ENCODE peak calls at places on chromosomes 11 and 22, in ten cellular contexts. L is ovary; G is pancreas; F is HCT116; T is fibroblast of lung; H is trophoblast cell; S is dorsolateral prefrontal cortex; R is neural progenitor cell; V is CD4-positive, CD25-positive, alpha-beta regulatory T cell; Y is esophagus squamous epithelium. X is an unnamed sample.

GRCh38 chr22:50581950-50582561 is 593 bp downstream of the CHKB start:
- DNase-seq in L (no peak), G (no peak), F (no peak), T (peak), H (peak), S (no peak), R (no peak), V (peak), Y (no peak), X (no peak)

GRCh38 chr11:34977039-34977906 is 60.9 kb downstream of the PDHX start:
- DNase-seq in L (no peak), G (no peak), F (peak), T (peak), H (no peak), S (no peak), R (no peak), V (no peak), Y (no peak), X (peak)

GRCh38 chr22:43544282-43544673 is 132.5 kb downstream of the MPPED1 start:
- DNase-seq in L (no peak), G (no peak), F (no peak), T (no peak), H (no peak), S (no peak), R (no peak), V (no peak), Y (no peak), X (no peak)

GRCh38 chr11:92317222-92317621 is 92.6 kb downstream of the FAT3 start:
- DNase-seq in L (no peak), G (no peak), F (no peak), T (no peak), H (no peak), S (no peak), R (no peak), V (no peak), Y (no peak), X (no peak)

GRCh38 chr22:30382340-30382739 is 4.9 kb downstream of the RNF215 start:
- DNase-seq in L (no peak), G (no peak), F (no peak), T (no peak), H (no peak), S (no peak), R (no peak), V (no peak), Y (no peak), X (peak)

GRCh38 chr22:22031183-22031560 is 48.6 kb upstream of the TOP3B start:
- DNase-seq in L (no peak), G (no peak), F (no peak), T (no peak), H (no peak), S (no peak), R (no peak), V (no peak), Y (no peak), X (no peak)

GRCh38 chr11:92500463-92500862 is 275.8 kb downstream of the FAT3 start:
- DNase-seq in L (no peak), G (no peak), F (no peak), T (no peak), H (peak), S (no peak), R (no peak), V (no peak), Y (no peak), X (no peak)

GRCh38 chr22:35488513-35488912 is 52.1 kb upstream of the RASD2 start:
- DNase-seq in L (no peak), G (no peak), F (no peak), T (no peak), H (no peak), S (no peak), R (no peak), V (no peak), Y (no peak), X (no peak)

GRCh38 chr22:24157783-24158170 is 23.5 kb upstream of the SUSD2 start:
- DNase-seq in L (no peak), G (no peak), F (no peak), T (peak), H (no peak), S (peak), R (no peak), V (no peak), Y (no peak), X (no peak)

GRCh38 chr22:27775087-27775697 is 26.4 kb downstream of the MN1 start:
- DNase-seq in L (no peak), G (no peak), F (no peak), T (peak), H (no peak), S (no peak), R (no peak), V (no peak), Y (no peak), X (no peak)

GRCh38 chr11:2531277-2531986 is 86.6 kb downstream of the KCNQ1 start:
- DNase-seq in L (peak), G (peak), F (peak), T (peak), H (peak), S (peak), R (peak), V (peak), Y (no peak), X (peak)

GRCh38 chr11:40293655-40294342 is 1165.7 kb downstream of the LRRC4C start:
- DNase-seq in L (no peak), G (peak), F (no peak), T (peak), H (peak), S (peak), R (peak), V (peak), Y (no peak), X (peak)

GRCh38 chr22:20130739-20131592 is 638 bp upstream of the ZDHHC8 start:
- DNase-seq in L (peak), G (peak), F (peak), T (peak), H (peak), S (peak), R (peak), V (peak), Y (peak), X (peak)

GRCh38 chr11:77602385-77603105 is 12.8 kb downstream of the AQP11 start:
- DNase-seq in L (no peak), G (no peak), F (no peak), T (peak), H (peak), S (no peak), R (no peak), V (no peak), Y (no peak), X (peak)

GRCh38 chr11:26993965-26994446 is at the start of gene FIBIN:
- DNase-seq in L (peak), G (peak), F (no peak), T (peak), H (no peak), S (peak), R (peak), V (no peak), Y (no peak), X (peak)

GRCh38 chr11:15641191-15641810 is 526.6 kb downstream of the INSC start:
- DNase-seq in L (no peak), G (no peak), F (no peak), T (no peak), H (no peak), S (no peak), R (no peak), V (no peak), Y (no peak), X (no peak)
- H3K4me3 ChIP-seq in L (no peak), G (no peak), F (no peak), T (no peak), H (no peak), S (no peak), R (no peak), V (no peak), Y (no peak), X (no peak)

GRCh38 chr22:39546064-39546365 is 13.5 kb upstream of the RPS19BP1 start:
- DNase-seq in L (no peak), G (no peak), F (no peak), T (no peak), H (no peak), S (no peak), R (no peak), V (no peak), Y (no peak), X (no peak)

GRCh38 chr22:39547587-39547947 is 15.0 kb upstream of the RPS19BP1 start:
- DNase-seq in L (no peak), G (no peak), F (no peak), T (no peak), H (no peak), S (no peak), R (no peak), V (no peak), Y (no peak), X (no peak)

GRCh38 chr22:39546889-39547586 is 14.5 kb upstream of the RPS19BP1 start:
- DNase-seq in L (no peak), G (no peak), F (no peak), T (peak), H (no peak), S (no peak), R (no peak), V (no peak), Y (no peak), X (no peak)

GRCh38 chr22:39543095-39543494 is 10.5 kb upstream of the RPS19BP1 start:
- DNase-seq in L (no peak), G (no peak), F (no peak), T (no peak), H (no peak), S (no peak), R (peak), V (peak), Y (no peak), X (peak)

GRCh38 chr22:39545310-39546063 is 12.9 kb upstream of the RPS19BP1 start:
- DNase-seq in L (peak), G (peak), F (no peak), T (no peak), H (no peak), S (no peak), R (peak), V (peak), Y (no peak), X (peak)
- H3K27ac ChIP-seq in L (no peak), G (no peak), F (no peak), T (no peak), H (no peak), S (no peak), R (no peak), V (no peak), Y (no peak), X (no peak)

DNA sequence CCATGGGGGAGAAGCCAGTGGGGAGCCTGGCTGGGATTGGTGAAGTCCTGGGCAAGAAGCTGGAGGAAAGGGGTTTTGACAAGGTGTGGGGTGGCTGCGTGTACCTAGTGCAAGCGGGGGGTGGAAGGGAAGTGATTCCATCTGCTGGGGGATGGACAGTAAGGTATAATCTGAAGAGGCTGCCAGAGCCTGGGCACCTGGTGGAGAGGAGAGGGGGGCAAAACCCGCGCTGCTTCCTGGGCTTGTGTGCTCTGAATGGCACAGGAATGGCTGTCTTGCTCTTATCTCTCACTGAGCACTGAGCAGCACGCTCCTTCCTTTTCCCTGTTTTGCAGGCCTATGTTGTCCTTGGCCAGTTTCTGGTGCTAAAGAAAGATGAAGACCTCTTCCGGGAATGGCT is 988 bp downstream of the BANF1 start:
- DNase-seq in L (no peak), G (no peak), F (no peak), T (no peak), H (no peak), S (no peak), R (no peak), V (no peak), Y (no peak), X (no peak)
- H3K4me3 ChIP-seq in L (peak), G (no peak), F (peak), T (peak), H (no peak), S (peak), R (peak), V (peak), Y (peak), X (peak)

DNA sequence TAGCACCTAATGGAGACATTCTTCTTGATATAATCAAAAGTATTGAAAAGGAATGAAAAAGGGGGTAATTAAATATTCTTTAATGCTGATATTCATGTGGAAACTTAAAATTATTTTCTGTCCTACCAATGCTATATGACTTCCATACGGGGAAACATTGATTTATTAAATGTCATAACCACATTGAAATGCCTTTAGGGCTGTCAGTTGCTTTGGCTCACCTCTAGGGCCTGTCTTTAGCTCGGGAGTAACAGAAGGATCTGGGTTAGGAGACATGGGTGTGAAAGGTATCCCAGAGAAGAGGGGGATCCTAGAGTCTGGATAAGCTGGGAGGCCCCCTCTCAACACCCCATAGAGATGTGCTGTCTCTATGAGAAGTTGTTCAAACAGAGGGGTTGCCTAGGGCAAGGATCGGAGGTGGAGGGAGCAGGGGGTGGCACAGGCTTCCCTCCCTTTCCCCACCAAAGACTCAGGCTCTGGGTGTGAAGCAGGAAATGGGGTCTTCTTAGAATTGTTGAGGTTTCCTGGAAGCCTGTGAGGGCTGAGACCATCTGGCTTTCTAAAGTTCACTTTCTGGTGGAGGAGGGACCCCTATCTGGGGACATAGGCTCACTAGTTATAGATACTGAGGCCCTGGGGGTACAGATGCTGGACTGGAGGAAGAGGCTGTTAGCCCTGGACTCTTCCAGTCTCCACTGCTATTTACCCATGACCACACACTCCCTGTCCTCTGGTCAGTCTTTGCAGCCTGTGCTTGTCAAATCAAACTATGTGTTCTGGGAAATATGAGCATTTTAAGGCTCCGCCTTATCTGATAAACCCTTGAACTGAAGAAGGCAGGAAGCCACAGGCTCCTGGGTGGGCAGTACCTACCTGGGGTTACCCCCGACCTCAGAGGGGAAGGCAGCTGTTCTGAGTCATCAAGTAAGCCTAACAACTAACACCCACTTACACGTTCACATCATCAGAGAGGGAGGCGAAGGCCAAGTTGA is 55.8 kb upstream of the RRAS2 start:
- DNase-seq in L (no peak), G (no peak), F (no peak), T (peak), H (no peak), S (no peak), R (no peak), V (peak), Y (no peak), X (peak)
- H3K27ac ChIP-seq in L (no peak), G (no peak), F (no peak), T (peak), H (no peak), S (no peak), R (no peak), V (no peak), Y (no peak), X (no peak)

DNA sequence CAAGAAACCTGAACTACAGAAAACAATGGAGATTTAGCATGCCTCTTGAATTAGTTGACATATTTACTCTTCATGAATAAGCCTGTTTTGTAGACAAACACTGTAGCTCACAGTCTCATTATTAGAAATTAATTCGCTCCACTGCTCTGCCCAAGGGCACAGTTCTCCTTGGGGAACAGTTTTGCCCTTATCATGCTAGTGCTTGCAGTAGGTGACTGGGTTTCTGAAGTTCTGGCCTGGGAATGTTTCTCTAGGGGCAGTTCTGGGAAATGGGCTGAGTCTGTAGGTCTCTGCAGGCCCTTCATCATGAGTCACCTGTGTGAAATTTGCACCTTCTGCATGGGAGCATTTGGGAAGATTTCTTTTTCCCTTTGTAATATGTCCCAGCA is 217.3 kb upstream of the PLET1 start:
- DNase-seq in L (no peak), G (no peak), F (no peak), T (no peak), H (no peak), S (no peak), R (no peak), V (no peak), Y (no peak), X (no peak)
- H3K4me3 ChIP-seq in L (no peak), G (no peak), F (no peak), T (no peak), H (no peak), S (no peak), R (no peak), V (no peak), Y (no peak), X (no peak)

GRCh38 chr11:123170929-123171328 is 24.1 kb downstream of the CLMP start:
- DNase-seq in L (no peak), G (no peak), F (no peak), T (no peak), H (no peak), S (no peak), R (no peak), V (no peak), Y (no peak), X (no peak)
- H3K27ac ChIP-seq in L (no peak), G (no peak), F (no peak), T (no peak), H (no peak), S (no peak), R (no peak), V (no peak), Y (no peak), X (no peak)

DNA sequence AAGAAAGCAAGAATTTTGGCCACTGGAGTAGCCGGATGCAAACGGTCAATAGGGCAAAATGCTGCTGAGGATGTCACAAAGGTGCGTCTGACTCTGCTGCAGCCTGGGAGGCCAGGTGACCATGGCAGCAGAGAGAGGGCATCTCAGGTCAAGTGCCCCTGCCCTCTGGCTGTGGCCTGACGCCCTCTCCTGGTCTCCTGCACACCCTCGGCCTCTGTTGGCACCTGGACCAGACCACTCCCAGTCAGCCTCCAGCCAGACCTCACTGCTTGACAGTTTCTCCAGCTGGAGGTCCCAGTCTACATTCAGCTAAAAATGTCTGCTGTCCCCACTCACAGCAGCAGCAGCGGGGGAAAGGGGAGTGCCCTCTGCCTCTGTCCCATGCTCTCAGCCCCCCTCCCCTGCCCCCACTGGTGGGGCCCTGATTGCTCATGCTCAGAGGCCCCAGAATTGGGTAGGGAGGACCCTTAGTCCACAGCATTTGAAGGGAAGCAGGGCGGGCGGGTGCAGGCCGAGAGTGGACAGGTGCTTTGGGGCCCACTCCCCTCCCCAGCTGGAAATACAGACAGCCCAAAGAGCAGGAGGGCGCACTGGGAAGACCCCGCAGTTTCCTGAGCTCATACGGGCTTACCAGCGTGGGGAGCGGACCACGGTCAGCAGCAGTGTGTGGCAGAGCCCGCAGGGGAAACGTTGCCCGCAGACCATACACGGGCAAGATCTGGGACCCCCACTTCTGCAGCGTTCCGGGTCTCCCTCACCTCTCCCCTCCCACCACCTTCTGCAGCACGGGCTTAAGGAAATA is 1.6 kb upstream of the BRSK2 start:
- DNase-seq in L (peak), G (no peak), F (no peak), T (no peak), H (no peak), S (no peak), R (peak), V (no peak), Y (no peak), X (peak)
- H3K4me3 ChIP-seq in L (no peak), G (no peak), F (no peak), T (no peak), H (no peak), S (peak), R (peak), V (no peak), Y (peak), X (no peak)

DNA sequence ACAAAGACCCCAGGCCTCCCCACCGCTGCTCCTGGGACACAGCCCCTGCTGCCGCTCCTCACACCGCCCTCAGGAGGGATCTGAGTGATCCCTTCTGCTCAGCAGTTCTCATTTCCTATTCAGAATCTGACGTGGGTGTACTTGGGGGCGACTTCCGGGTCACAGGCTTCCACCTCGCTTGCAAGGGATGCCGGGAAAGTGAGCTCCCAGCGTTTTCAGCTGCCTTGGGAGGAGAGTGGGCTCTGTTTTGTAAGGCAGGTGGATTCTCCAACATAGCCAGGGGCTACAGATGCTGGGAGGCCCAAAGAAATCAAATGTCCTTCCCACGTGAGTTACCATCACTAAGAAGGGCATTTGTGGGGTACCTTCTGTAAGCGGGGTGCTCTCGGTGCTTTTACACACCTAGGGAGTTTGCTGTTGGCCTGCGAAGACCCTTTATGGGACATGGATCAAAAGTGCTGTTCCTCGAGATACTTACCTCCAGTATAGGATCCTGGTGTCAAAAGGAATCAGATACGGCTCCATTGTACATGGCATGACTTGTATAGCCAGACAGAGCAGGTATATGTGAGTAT is 9.7 kb upstream of the LRRC10B start:
- DNase-seq in L (no peak), G (no peak), F (no peak), T (no peak), H (no peak), S (no peak), R (no peak), V (no peak), Y (no peak), X (no peak)
- H3K27ac ChIP-seq in L (no peak), G (no peak), F (no peak), T (no peak), H (no peak), S (no peak), R (no peak), V (no peak), Y (no peak), X (no peak)

GRCh38 chr22:33986167-33986771 is 66.0 kb upstream of the LARGE1 start:
- DNase-seq in L (no peak), G (no peak), F (no peak), T (no peak), H (no peak), S (no peak), R (no peak), V (no peak), Y (no peak), X (no peak)
- H3K4me3 ChIP-seq in L (no peak), G (no peak), F (no peak), T (no peak), H (no peak), S (no peak), R (no peak), V (no peak), Y (no peak), X (no peak)